ENCODE peak calls at places on chromosomes 13 and 19, in four cellular contexts. W is ovary, Y is fibroblast of lung, T is stomach. U is an unnamed sample. For H3K27me3 and H3K36me3, the result is how much of the 10 kb centered on the place peaks cover.

GRCh38 chr13:114105351-114106225 is 26.8 kb downstream of the RASA3 start:
- DNase-seq in W (no peak), Y (no peak), T (no peak), U (no peak)

GRCh38 chr19:34957830-34958751 is 5.9 kb downstream of the ZNF792 start:
- DNase-seq in W (no peak), Y (no peak), T (no peak), U (no peak)

GRCh38 chr19:37963190-37963947 is 56.4 kb downstream of the SIPA1L3 start:
- DNase-seq in W (no peak), Y (peak), T (no peak), U (no peak)

GRCh38 chr13:36728006-36728405 is 54.2 kb downstream of the SERTM1 start:
- DNase-seq in W (no peak), Y (no peak), T (no peak), U (no peak)

GRCh38 chr13:113398963-113399754 is 35.2 kb upstream of the GRTP1 start:
- DNase-seq in W (peak), Y (no peak), T (no peak), U (no peak)

GRCh38 chr19:10661946-10662345 is 7.8 kb downstream of the ILF3 start:
- DNase-seq in W (no peak), Y (no peak), T (no peak), U (no peak)

GRCh38 chr19:39924389-39924788 is 10.0 kb downstream of the FCGBP start:
- DNase-seq in W (no peak), Y (no peak), T (peak), U (no peak)

GRCh38 chr13:45434556-45435371 is 16.6 kb upstream of the SLC25A30 start:
- DNase-seq in W (no peak), Y (no peak), T (no peak), U (no peak)

GRCh38 chr13:52991344-52992020 is 37.1 kb upstream of the OLFM4 start:
- DNase-seq in W (no peak), Y (no peak), T (no peak), U (no peak)

GRCh38 chr19:3225677-3226093 is 1.2 kb downstream of the CELF5 start:
- DNase-seq in W (no peak), Y (no peak), T (no peak), U (no peak)

GRCh38 chr19:3222709-3223108 is 1.8 kb upstream of the CELF5 start:
- DNase-seq in W (no peak), Y (no peak), T (no peak), U (no peak)

GRCh38 chr19:3227054-3227626 is 2.7 kb downstream of the CELF5 start:
- DNase-seq in W (no peak), Y (no peak), T (no peak), U (no peak)

GRCh38 chr19:3220576-3220975 is 3.9 kb upstream of the CELF5 start:
- DNase-seq in W (no peak), Y (no peak), T (no peak), U (no peak)

GRCh38 chr19:3224346-3225325 is at the start of gene CELF5:
- DNase-seq in W (peak), Y (peak), T (peak), U (peak)
- H3K27me3 ChIP-seq in W (under half), Y (under half), T (half or more), U (under half)

DNA sequence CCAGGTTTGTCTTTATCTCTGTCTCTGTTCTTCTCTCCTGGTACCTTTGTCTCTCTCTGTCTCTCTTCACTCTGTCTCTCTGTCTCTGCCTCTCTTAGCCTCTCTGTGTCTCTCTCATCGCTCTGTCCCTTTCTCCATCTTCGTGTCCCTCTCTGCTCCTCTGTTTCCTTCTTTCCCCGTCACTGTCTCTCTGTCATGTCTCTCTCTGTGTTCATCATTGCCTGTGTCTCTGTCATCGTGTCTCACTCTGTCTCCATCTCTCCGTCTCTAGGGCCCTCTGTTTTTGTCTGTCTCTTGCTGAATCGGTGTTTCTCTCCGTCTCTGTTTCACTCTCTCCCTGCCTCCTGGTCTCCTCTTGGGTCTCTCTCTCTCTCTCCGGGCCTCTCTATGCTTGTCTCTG is 2.9 kb upstream of the KCNN4 start:
- DNase-seq in W (no peak), Y (no peak), T (no peak), U (no peak)
- H3K27ac ChIP-seq in W (no peak), Y (no peak), T (no peak), U (peak)

GRCh38 chr19:5115771-5116202 is 146.9 kb downstream of the KDM4B start:
- DNase-seq in W (no peak), Y (peak), T (no peak), U (no peak)

GRCh38 chr19:5116292-5116691 is 147.4 kb downstream of the KDM4B start:
- DNase-seq in W (no peak), Y (no peak), T (no peak), U (no peak)

GRCh38 chr19:5117421-5117820 is 148.5 kb downstream of the KDM4B start:
- DNase-seq in W (no peak), Y (no peak), T (no peak), U (no peak)

GRCh38 chr19:5119297-5119998 is 150.5 kb downstream of the KDM4B start:
- DNase-seq in W (no peak), Y (no peak), T (no peak), U (no peak)

DNA sequence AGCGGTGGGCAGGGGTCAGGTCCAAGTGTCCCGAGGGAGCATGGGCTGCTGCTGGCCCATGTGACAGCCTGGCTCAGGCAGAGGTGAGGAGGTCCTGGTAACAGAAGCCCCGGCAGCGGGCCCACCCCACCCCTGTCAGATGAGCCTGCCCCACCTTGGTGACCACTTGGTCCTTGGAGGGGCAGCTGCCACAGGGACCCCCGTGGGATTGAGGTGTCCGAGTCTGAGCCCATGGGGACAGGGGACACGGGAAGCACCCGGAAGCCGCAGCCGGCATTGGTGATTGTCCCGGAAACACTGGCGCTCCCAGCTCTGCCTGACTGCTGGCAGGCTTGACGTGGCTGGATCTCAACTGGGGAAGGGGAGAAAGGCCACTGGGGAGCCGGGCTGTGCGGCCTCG is 149.1 kb downstream of the KDM4B start:
- DNase-seq in W (no peak), Y (no peak), T (no peak), U (no peak)
- H3K36me3 ChIP-seq in W (under half), Y (under half), T (under half), U (under half)

GRCh38 chr19:33813391-33814101 is 16.9 kb downstream of the KCTD15 start:
- DNase-seq in W (no peak), Y (no peak), T (no peak), U (no peak)
- H3K27me3 ChIP-seq in W (under half), Y (under half), T (under half), U (under half)